ENCODE peak calls at places on chromosomes 2 and 18, in nine cellular contexts. One of them, this sample, is unnamed.

GRCh38 chr2:185208261-185208660 is 530.3 kb upstream of the FSIP2 start:
- DNase-seq in WTC11: peak; percentile 73
- DNase-seq in NCI-H2081 treated with DMSO at 0.1 percent for 48 hours: peak; percentile 12
- DNase-seq in activated naive CD4-positive, alpha-beta T cell treated with anti-CD3 and anti-CD28 coated beads, Interleukin-2, amount 50 U/mL, for 72 hours: no peak
- DNase-seq in T-helper 2 cell: no peak
- DNase-seq in RWPE2: no peak
- DNase-seq in spleen: no peak
- DNase-seq in SW480: peak; percentile 14
- DNase-seq in activated CD8-positive, alpha-beta memory T cell treated with anti-CD3 and anti-CD28 coated beads for 4 hours: no peak
- DNase-seq in this sample: peak; percentile 69

GRCh38 chr2:175855794-175856453 is 146.1 kb downstream of the LNPK start:
- DNase-seq in NCI-H2081 treated with DMSO at 0.1 percent for 48 hours: no peak
- DNase-seq in T-helper 2 cell: no peak
- DNase-seq in RWPE2: no peak
- DNase-seq in activated naive CD4-positive, alpha-beta T cell treated with anti-CD3 and anti-CD28 coated beads, Interleukin-2, amount 50 U/mL, for 72 hours: no peak
- DNase-seq in SW480: peak; percentile 14
- DNase-seq in activated CD8-positive, alpha-beta memory T cell treated with anti-CD3 and anti-CD28 coated beads for 4 hours: no peak
- DNase-seq in WTC11: no peak
- DNase-seq in spleen: no peak
- DNase-seq in this sample: no peak

GRCh38 chr18:60411715-60412114 is 39.1 kb upstream of the MC4R start:
- DNase-seq in activated naive CD4-positive, alpha-beta T cell treated with anti-CD3 and anti-CD28 coated beads, Interleukin-2, amount 50 U/mL, for 72 hours: no peak
- DNase-seq in spleen: no peak
- DNase-seq in activated CD8-positive, alpha-beta memory T cell treated with anti-CD3 and anti-CD28 coated beads for 4 hours: no peak
- DNase-seq in NCI-H2081 treated with DMSO at 0.1 percent for 48 hours: no peak
- DNase-seq in SW480: no peak
- DNase-seq in RWPE2: no peak
- DNase-seq in WTC11: peak; percentile 29
- DNase-seq in T-helper 2 cell: no peak
- DNase-seq in this sample: no peak

GRCh38 chr18:65852273-65852672 is 101.5 kb downstream of the CDH7 start:
- DNase-seq in activated naive CD4-positive, alpha-beta T cell treated with anti-CD3 and anti-CD28 coated beads, Interleukin-2, amount 50 U/mL, for 72 hours: no peak
- DNase-seq in SW480: no peak
- DNase-seq in RWPE2: no peak
- DNase-seq in spleen: no peak
- DNase-seq in WTC11: no peak
- DNase-seq in NCI-H2081 treated with DMSO at 0.1 percent for 48 hours: no peak
- DNase-seq in activated CD8-positive, alpha-beta memory T cell treated with anti-CD3 and anti-CD28 coated beads for 4 hours: no peak
- DNase-seq in T-helper 2 cell: no peak
- DNase-seq in this sample: peak; percentile 48

GRCh38 chr2:222076978-222077690 is 221.7 kb downstream of the PAX3 start:
- DNase-seq in T-helper 2 cell: no peak
- DNase-seq in RWPE2: no peak
- DNase-seq in WTC11: no peak
- DNase-seq in activated CD8-positive, alpha-beta memory T cell treated with anti-CD3 and anti-CD28 coated beads for 4 hours: no peak
- DNase-seq in NCI-H2081 treated with DMSO at 0.1 percent for 48 hours: no peak
- DNase-seq in SW480: peak; percentile 22
- DNase-seq in activated naive CD4-positive, alpha-beta T cell treated with anti-CD3 and anti-CD28 coated beads, Interleukin-2, amount 50 U/mL, for 72 hours: no peak
- DNase-seq in spleen: no peak
- DNase-seq in this sample: no peak

GRCh38 chr2:3754795-3755194 is 51.4 kb downstream of the DCDC2C start:
- DNase-seq in activated naive CD4-positive, alpha-beta T cell treated with anti-CD3 and anti-CD28 coated beads, Interleukin-2, amount 50 U/mL, for 72 hours: no peak
- DNase-seq in activated CD8-positive, alpha-beta memory T cell treated with anti-CD3 and anti-CD28 coated beads for 4 hours: no peak
- DNase-seq in SW480: no peak
- DNase-seq in RWPE2: no peak
- DNase-seq in T-helper 2 cell: no peak
- DNase-seq in WTC11: no peak
- DNase-seq in NCI-H2081 treated with DMSO at 0.1 percent for 48 hours: no peak
- DNase-seq in spleen: no peak
- DNase-seq in this sample: no peak

GRCh38 chr2:232668805-232669444 is 28.2 kb upstream of the GIGYF2 start:
- DNase-seq in RWPE2: no peak
- DNase-seq in activated naive CD4-positive, alpha-beta T cell treated with anti-CD3 and anti-CD28 coated beads, Interleukin-2, amount 50 U/mL, for 72 hours: no peak
- DNase-seq in NCI-H2081 treated with DMSO at 0.1 percent for 48 hours: no peak
- DNase-seq in SW480: no peak
- DNase-seq in T-helper 2 cell: no peak
- DNase-seq in spleen: no peak
- DNase-seq in WTC11: peak; percentile 47
- DNase-seq in activated CD8-positive, alpha-beta memory T cell treated with anti-CD3 and anti-CD28 coated beads for 4 hours: no peak
- DNase-seq in this sample: peak; percentile 67

GRCh38 chr2:19361325-19361990 is 3.0 kb upstream of the OSR1 start:
- DNase-seq in T-helper 2 cell: no peak
- DNase-seq in activated CD8-positive, alpha-beta memory T cell treated with anti-CD3 and anti-CD28 coated beads for 4 hours: no peak
- DNase-seq in RWPE2: no peak
- DNase-seq in NCI-H2081 treated with DMSO at 0.1 percent for 48 hours: no peak
- DNase-seq in SW480: no peak
- DNase-seq in spleen: peak; percentile 87
- DNase-seq in WTC11: peak; percentile 50
- DNase-seq in activated naive CD4-positive, alpha-beta T cell treated with anti-CD3 and anti-CD28 coated beads, Interleukin-2, amount 50 U/mL, for 72 hours: no peak
- DNase-seq in this sample: no peak

GRCh38 chr2:41768301-41768700 is 279.5 kb upstream of the PKDCC start:
- DNase-seq in T-helper 2 cell: no peak
- DNase-seq in NCI-H2081 treated with DMSO at 0.1 percent for 48 hours: no peak
- DNase-seq in RWPE2: no peak
- DNase-seq in SW480: no peak
- DNase-seq in spleen: no peak
- DNase-seq in WTC11: no peak
- DNase-seq in activated CD8-positive, alpha-beta memory T cell treated with anti-CD3 and anti-CD28 coated beads for 4 hours: no peak
- DNase-seq in activated naive CD4-positive, alpha-beta T cell treated with anti-CD3 and anti-CD28 coated beads, Interleukin-2, amount 50 U/mL, for 72 hours: no peak
- DNase-seq in this sample: no peak